ENCODE peak calls at places on chromosomes 12 and 14, in four cellular contexts. K is ovary, X is fibroblast of mammary gland, R is right atrium auricular region. H is an unnamed sample.

GRCh38 chr14:65290830-65291229 is 121.7 kb upstream of the FUT8 start:
- DNase-seq in K (no peak), X (peak), R (no peak), H (no peak)

GRCh38 chr14:72606879-72607278 is 287.0 kb downstream of the DPF3 start:
- DNase-seq in K (no peak), X (peak), R (peak), H (no peak)

GRCh38 chr14:20144820-20145219 is 6.2 kb downstream of the OR4N5 start:
- DNase-seq in K (no peak), X (no peak), R (no peak), H (no peak)

GRCh38 chr14:33836203-33836894 is 114.5 kb downstream of the EGLN3 start:
- DNase-seq in K (no peak), X (no peak), R (no peak), H (no peak)

GRCh38 chr14:101969480-101969879 is 5.1 kb downstream of the DYNC1H1 start:
- DNase-seq in K (no peak), X (no peak), R (no peak), H (no peak)

GRCh38 chr12:13250416-13250815 is 53.9 kb downstream of the EMP1 start:
- DNase-seq in K (no peak), X (peak), R (no peak), H (no peak)

GRCh38 chr12:90262261-90262660 is 553.6 kb upstream of the ATP2B1 start:
- DNase-seq in K (no peak), X (peak), R (no peak), H (no peak)

GRCh38 chr14:67571991-67572323 is 28.1 kb downstream of the PIGH start:
- DNase-seq in K (no peak), X (no peak), R (no peak), H (no peak)

GRCh38 chr12:57009949-57010626 is 3.7 kb upstream of the ZBTB39 start:
- DNase-seq in K (no peak), X (no peak), R (no peak), H (no peak)

GRCh38 chr14:20680843-20681347 is 3.5 kb upstream of the RNASE4 start:
- DNase-seq in K (no peak), X (no peak), R (no peak), H (no peak)

GRCh38 chr14:23286904-23287479 is 1.1 kb upstream of the HOMEZ start:
- DNase-seq in K (no peak), X (peak), R (no peak), H (no peak)

GRCh38 chr12:68364893-68365725 is 32.9 kb upstream of the MDM1 start:
- DNase-seq in K (peak), X (peak), R (peak), H (no peak)

GRCh38 chr12:34356233-34356987 is 334.1 kb downstream of the ALG10 start:
- DNase-seq in K (no peak), X (no peak), R (no peak), H (no peak)

GRCh38 chr12:8996682-8997405 is 7.5 kb downstream of the KLRG1 start:
- DNase-seq in K (no peak), X (peak), R (no peak), H (no peak)

DNA sequence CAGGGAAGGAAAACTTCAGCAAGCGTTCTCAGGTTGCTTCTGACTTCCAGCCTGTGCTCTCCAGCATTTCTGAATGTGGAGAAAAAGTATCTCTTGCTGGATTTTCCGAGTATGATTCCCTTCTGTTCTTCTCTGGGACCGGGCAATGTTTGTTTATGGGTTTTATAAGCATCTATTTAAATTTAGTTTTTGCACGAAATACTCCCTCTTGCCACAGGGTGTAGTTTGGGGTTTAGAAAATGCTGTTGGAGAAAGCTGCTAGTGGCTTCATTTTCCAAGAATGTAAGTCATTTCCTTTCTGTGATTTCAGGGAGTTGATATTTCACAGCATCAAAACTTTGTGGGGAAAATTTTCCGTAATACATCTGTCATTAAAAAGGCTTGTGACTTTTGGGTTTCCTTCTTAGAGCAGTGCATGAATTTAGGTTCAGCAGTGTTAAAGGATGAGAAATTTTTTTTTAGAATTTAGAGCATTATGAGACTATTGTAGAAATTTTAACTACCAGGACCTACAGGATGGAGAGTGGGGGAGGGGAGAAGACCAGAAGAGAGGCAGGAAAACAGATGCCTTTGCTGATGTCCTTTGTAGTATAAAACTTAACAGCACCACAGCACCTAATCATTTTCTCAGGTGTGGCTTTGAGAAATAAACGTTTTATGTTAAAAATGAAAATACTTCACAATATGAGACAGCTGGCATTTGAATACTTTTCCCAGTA is 1.5 kb downstream of the FRMD6 start:
- DNase-seq in K (no peak), X (peak), R (no peak), H (no peak)
- TF ChIP-seq CTCF in K (peak), X (peak), R (peak), H (no peak)

GRCh38 chr12:132489602-132490239 is at the start of gene FBRSL1:
- DNase-seq in K (peak), X (peak), R (peak), H (peak)
- TF ChIP-seq CTCF in K (no peak), X (no peak), R (no peak), H (no peak)

GRCh38 chr12:115918763-115919162 is 358.7 kb downstream of the MED13L start:
- DNase-seq in K (no peak), X (no peak), R (peak), H (no peak)

GRCh38 chr12:115923851-115924250 is 353.6 kb downstream of the MED13L start:
- DNase-seq in K (no peak), X (no peak), R (peak), H (no peak)

GRCh38 chr12:115920395-115921183 is 356.9 kb downstream of the MED13L start:
- DNase-seq in K (no peak), X (no peak), R (peak), H (no peak)

GRCh38 chr12:115926037-115926670 is 351.3 kb downstream of the MED13L start:
- DNase-seq in K (no peak), X (no peak), R (no peak), H (no peak)

GRCh38 chr12:115922952-115923564 is 354.4 kb downstream of the MED13L start:
- DNase-seq in K (no peak), X (peak), R (peak), H (no peak)
- TF ChIP-seq CTCF in K (no peak), X (peak), R (no peak), H (no peak)

GRCh38 chr14:59020382-59020781 is 168.1 kb upstream of the DAAM1 start:
- DNase-seq in K (no peak), X (peak), R (no peak), H (no peak)
- TF ChIP-seq CTCF in K (no peak), X (peak), R (peak), H (no peak)

GRCh38 chr12:55495490-55495889 is 3.3 kb downstream of the OR6C68 start:
- DNase-seq in K (no peak), X (no peak), R (no peak), H (no peak)

GRCh38 chr12:55499231-55499630 is 7.1 kb downstream of the OR6C68 start:
- DNase-seq in K (no peak), X (no peak), R (no peak), H (no peak)

GRCh38 chr12:55499810-55500252 is 7.7 kb downstream of the OR6C68 start:
- DNase-seq in K (no peak), X (no peak), R (no peak), H (no peak)
- TF ChIP-seq CTCF in K (no peak), X (no peak), R (no peak), H (no peak)

GRCh38 chr14:38053684-38054083 is 154.0 kb upstream of the SSTR1 start:
- DNase-seq in K (no peak), X (no peak), R (no peak), H (no peak)

GRCh38 chr14:38056270-38056669 is 151.4 kb upstream of the SSTR1 start:
- DNase-seq in K (no peak), X (no peak), R (no peak), H (no peak)
- TF ChIP-seq CTCF in K (no peak), X (no peak), R (no peak), H (no peak)

GRCh38 chr12:32100888-32101287 is 5.8 kb upstream of the BICD1 start:
- DNase-seq in K (no peak), X (no peak), R (no peak), H (no peak)
- TF ChIP-seq CTCF in K (no peak), X (no peak), R (no peak), H (no peak)

DNA sequence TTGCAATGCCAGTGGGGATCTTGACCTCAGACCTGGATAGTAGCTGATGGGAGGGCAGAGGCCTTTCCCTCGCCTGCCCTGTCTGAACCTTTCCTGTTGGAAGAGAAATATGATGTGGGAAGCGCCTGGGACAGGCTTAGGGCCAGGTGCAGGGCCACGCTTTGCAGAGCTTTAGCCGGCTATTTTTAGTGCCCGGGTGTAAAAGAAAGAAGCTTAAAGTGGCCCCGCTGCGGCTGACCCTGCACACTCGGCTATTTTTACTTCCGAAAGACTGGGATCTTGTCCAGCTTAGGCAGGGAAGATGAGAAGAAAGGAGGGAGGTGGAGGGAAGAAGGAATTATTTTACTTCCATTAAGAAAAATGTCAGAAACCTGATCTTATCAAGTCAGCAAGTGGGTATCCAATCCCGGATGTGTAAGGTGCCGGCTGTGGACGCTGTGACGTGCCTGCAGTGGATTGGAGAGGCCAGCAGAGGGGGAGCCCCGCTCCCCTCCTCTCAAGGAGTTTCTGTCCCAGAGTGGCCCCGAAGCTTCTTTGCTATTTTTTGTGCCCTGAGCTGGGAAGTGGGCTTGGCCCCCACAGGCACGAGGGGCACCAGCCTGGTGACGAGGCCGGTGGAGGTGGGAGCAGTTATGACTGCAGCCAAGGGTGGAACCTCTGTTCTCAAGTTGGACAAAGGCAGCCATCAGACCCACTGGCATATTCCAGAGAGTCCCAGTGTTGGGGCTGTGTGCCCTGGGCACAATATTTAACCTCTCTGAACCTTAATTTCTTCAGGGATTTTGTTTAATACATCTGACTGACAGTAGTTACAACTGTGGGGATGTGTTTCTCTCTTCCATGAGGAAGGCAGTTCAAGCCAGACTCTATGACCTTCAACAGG is 97.7 kb downstream of the ESRRB start:
- DNase-seq in K (no peak), X (no peak), R (no peak), H (no peak)
- TF ChIP-seq CTCF in K (no peak), X (no peak), R (no peak), H (no peak)

H was measured in mesothelial cell of epicardium.